ENCODE peak calls at places on chromosomes 2 and 18, in ten cellular contexts. V is stomach, B is NB4, E is HFF-Myc, F is heart left ventricle, G is GM23338, J is A549, M is astrocyte of the cerebellum, N is left lung, X is brain microvascular endothelial cell. S is an unnamed sample.

GRCh38 chr18:48186084-48186798 is 222.9 kb downstream of the ZBTB7C start:
- DNase-seq in V (no peak), B (peak), E (no peak), F (no peak), G (peak), J (no peak), M (no peak), N (no peak), X (no peak), S (no peak)

GRCh38 chr2:66432801-66433694 is 1.9 kb upstream of the MEIS1 start:
- DNase-seq in V (peak), B (no peak), E (peak), F (peak), G (peak), J (peak), M (peak), N (peak), X (peak), S (peak)

GRCh38 chr18:2104620-2105462 is 466.5 kb downstream of the METTL4 start:
- DNase-seq in V (peak), B (peak), E (peak), F (peak), G (peak), J (peak), M (no peak), N (peak), X (peak), S (no peak)

GRCh38 chr2:117855886-117856285 is 41.4 kb downstream of the DDX18 start:
- DNase-seq in V (no peak), B (no peak), E (no peak), F (no peak), G (no peak), J (peak), M (no peak), N (no peak), X (no peak), S (no peak)

GRCh38 chr18:33735428-33735827 is 157.4 kb downstream of the ASXL3 start:
- DNase-seq in V (no peak), B (no peak), E (no peak), F (no peak), G (peak), J (no peak), M (no peak), N (no peak), X (no peak), S (no peak)

GRCh38 chr2:239167011-239167673 is 233.7 kb downstream of the HDAC4 start:
- DNase-seq in V (no peak), B (no peak), E (no peak), F (no peak), G (no peak), J (no peak), M (no peak), N (peak), X (no peak), S (no peak)

GRCh38 chr2:138979131-138979530 is 198.9 kb upstream of the NXPH2 start:
- DNase-seq in V (no peak), B (no peak), E (no peak), F (no peak), G (no peak), J (no peak), M (no peak), N (no peak), X (no peak), S (no peak)

GRCh38 chr2:170819941-170820646 is 3.4 kb downstream of the GAD1 start:
- DNase-seq in V (no peak), B (no peak), E (no peak), F (no peak), G (peak), J (no peak), M (no peak), N (no peak), X (no peak), S (no peak)

GRCh38 chr2:206824993-206825392 is 59.6 kb downstream of the FASTKD2 start:
- DNase-seq in V (no peak), B (peak), E (no peak), F (no peak), G (no peak), J (no peak), M (no peak), N (no peak), X (no peak), S (no peak)

GRCh38 chr2:8674420-8675009 is 7.3 kb upstream of the ID2 start:
- DNase-seq in V (no peak), B (no peak), E (no peak), F (no peak), G (no peak), J (no peak), M (no peak), N (no peak), X (no peak), S (no peak)

GRCh38 chr2:163348843-163349395 is 386.9 kb downstream of the FIGN start:
- DNase-seq in V (no peak), B (peak), E (peak), F (peak), G (peak), J (peak), M (no peak), N (no peak), X (peak), S (peak)

GRCh38 chr18:48889981-48890735 is 60.6 kb downstream of the SMAD7 start:
- DNase-seq in V (no peak), B (no peak), E (no peak), F (no peak), G (no peak), J (no peak), M (no peak), N (peak), X (no peak), S (no peak)

GRCh38 chr2:239935789-239936758 is 89.1 kb downstream of the NDUFA10 start:
- DNase-seq in V (peak), B (peak), E (no peak), F (peak), G (no peak), J (no peak), M (no peak), N (peak), X (no peak), S (no peak)

GRCh38 chr18:80009661-80010550 is 21.5 kb upstream of the TXNL4A start:
- DNase-seq in V (peak), B (peak), E (peak), F (peak), G (no peak), J (peak), M (peak), N (no peak), X (peak), S (peak)

GRCh38 chr2:56012216-56012615 is 88.6 kb upstream of the EFEMP1 start:
- DNase-seq in V (no peak), B (no peak), E (no peak), F (no peak), G (no peak), J (no peak), M (no peak), N (no peak), X (no peak), S (no peak)

GRCh38 chr2:62150597-62151305 is 45.2 kb upstream of the B3GNT2 start:
- DNase-seq in V (no peak), B (no peak), E (no peak), F (no peak), G (peak), J (no peak), M (peak), N (no peak), X (no peak), S (no peak)

GRCh38 chr2:283996-284794 is 3.7 kb downstream of the ALKAL2 start:
- DNase-seq in V (no peak), B (no peak), E (no peak), F (no peak), G (peak), J (no peak), M (no peak), N (no peak), X (no peak), S (no peak)

GRCh38 chr18:62759704-62760402 is 44.5 kb downstream of the PHLPP1 start:
- DNase-seq in V (no peak), B (no peak), E (no peak), F (no peak), G (peak), J (no peak), M (no peak), N (no peak), X (peak), S (no peak)

GRCh38 chr2:29397743-29398142 is 282.5 kb downstream of the CLIP4 start:
- DNase-seq in V (no peak), B (no peak), E (no peak), F (no peak), G (no peak), J (no peak), M (no peak), N (no peak), X (no peak), S (no peak)

GRCh38 chr2:94923196-94923595 is 52.0 kb downstream of the TEKT4 start:
- DNase-seq in V (no peak), B (no peak), E (no peak), F (no peak), G (no peak), J (no peak), M (no peak), N (no peak), X (no peak), S (peak)

GRCh38 chr18:24878289-24878688 is 417.9 kb downstream of the HRH4 start:
- DNase-seq in V (no peak), B (peak), E (no peak), F (no peak), G (peak), J (peak), M (peak), N (no peak), X (peak), S (peak)

GRCh38 chr2:86441789-86442641 is 844 bp downstream of the KDM3A start:
- DNase-seq in V (peak), B (peak), E (no peak), F (peak), G (peak), J (peak), M (no peak), N (peak), X (peak), S (no peak)

GRCh38 chr2:164792316-164793127 is 49.1 kb downstream of the COBLL1 start:
- DNase-seq in V (no peak), B (no peak), E (no peak), F (no peak), G (no peak), J (peak), M (no peak), N (no peak), X (no peak), S (no peak)

GRCh38 chr2:227703280-227703732 is 14.5 kb downstream of the SLC19A3 start:
- DNase-seq in V (no peak), B (no peak), E (no peak), F (no peak), G (peak), J (peak), M (no peak), N (no peak), X (no peak), S (no peak)

GRCh38 chr2:239806276-239806675 is 218.9 kb downstream of the NDUFA10 start:
- DNase-seq in V (peak), B (no peak), E (no peak), F (no peak), G (no peak), J (no peak), M (no peak), N (no peak), X (no peak), S (no peak)

GRCh38 chr2:170928036-170928823 is 823 bp upstream of the GORASP2 start:
- DNase-seq in V (no peak), B (peak), E (no peak), F (peak), G (peak), J (peak), M (no peak), N (peak), X (no peak), S (no peak)

GRCh38 chr18:72160504-72161445 is 383.4 kb downstream of the CBLN2 start:
- DNase-seq in V (no peak), B (no peak), E (no peak), F (no peak), G (no peak), J (no peak), M (no peak), N (no peak), X (no peak), S (no peak)

GRCh38 chr2:102233132-102233884 is 46.5 kb downstream of the IL1RL2 start:
- DNase-seq in V (no peak), B (no peak), E (no peak), F (no peak), G (peak), J (no peak), M (no peak), N (no peak), X (no peak), S (no peak)

GRCh38 chr2:37439131-37439642 is 94.8 kb downstream of the QPCT start:
- DNase-seq in V (no peak), B (no peak), E (no peak), F (no peak), G (no peak), J (no peak), M (no peak), N (no peak), X (no peak), S (no peak)

GRCh38 chr18:23155537-23155936 is 20.3 kb downstream of the CABLES1 start:
- DNase-seq in V (no peak), B (no peak), E (no peak), F (no peak), G (no peak), J (no peak), M (no peak), N (no peak), X (no peak), S (no peak)

GRCh38 chr18:79598046-79598884 is 81.3 kb upstream of the CTDP1 start:
- DNase-seq in V (no peak), B (no peak), E (no peak), F (peak), G (no peak), J (no peak), M (no peak), N (peak), X (no peak), S (no peak)

GRCh38 chr2:141639809-141640208 is 491.0 kb downstream of the LRP1B start:
- DNase-seq in V (no peak), B (no peak), E (no peak), F (no peak), G (no peak), J (no peak), M (no peak), N (no peak), X (no peak), S (no peak)

GRCh38 chr18:43159091-43159490 is 43.6 kb upstream of the RIT2 start:
- DNase-seq in V (no peak), B (no peak), E (no peak), F (no peak), G (no peak), J (no peak), M (peak), N (no peak), X (peak), S (no peak)

GRCh38 chr2:216633616-216634316 is 546 bp downstream of the IGFBP2 start:
- DNase-seq in V (peak), B (peak), E (no peak), F (no peak), G (peak), J (peak), M (no peak), N (no peak), X (no peak), S (no peak)

GRCh38 chr18:59249186-59249774 is 24.0 kb downstream of the RAX start:
- DNase-seq in V (no peak), B (peak), E (peak), F (no peak), G (peak), J (peak), M (peak), N (no peak), X (peak), S (peak)

GRCh38 chr2:88055049-88055435 is 541 bp downstream of the KRCC1 start:
- DNase-seq in V (no peak), B (no peak), E (no peak), F (no peak), G (peak), J (peak), M (no peak), N (no peak), X (peak), S (no peak)

GRCh38 chr2:46909771-46910419 is 5.7 kb downstream of the MCFD2 start:
- DNase-seq in V (peak), B (peak), E (no peak), F (no peak), G (no peak), J (peak), M (peak), N (no peak), X (peak), S (no peak)

DNA sequence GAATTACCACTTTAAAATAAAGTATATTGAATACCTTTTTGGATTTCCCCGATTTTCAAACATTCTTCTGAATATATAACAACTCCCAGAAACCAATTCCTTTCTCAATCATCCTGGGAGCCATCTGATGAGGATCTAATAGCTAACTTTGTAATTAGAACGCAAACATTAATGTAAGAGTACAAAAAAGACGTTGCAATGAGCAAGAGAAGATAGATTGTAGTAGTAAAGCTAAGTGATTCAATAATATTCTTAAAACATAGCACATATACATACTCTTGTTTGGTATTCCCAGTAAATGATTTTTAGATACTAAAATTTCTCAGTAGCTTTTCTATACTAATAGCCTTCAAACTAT is 1.1 kb downstream of the ABCA12 start:
- DNase-seq in V (no peak), B (no peak), E (no peak), F (no peak), G (no peak), J (no peak), M (no peak), N (no peak), X (no peak), S (no peak)
- H3K4me3 ChIP-seq in V (no peak), B (no peak), E (no peak), F (no peak), G (no peak), J (peak), M (no peak), N (no peak), X (no peak), S (no peak)

DNA sequence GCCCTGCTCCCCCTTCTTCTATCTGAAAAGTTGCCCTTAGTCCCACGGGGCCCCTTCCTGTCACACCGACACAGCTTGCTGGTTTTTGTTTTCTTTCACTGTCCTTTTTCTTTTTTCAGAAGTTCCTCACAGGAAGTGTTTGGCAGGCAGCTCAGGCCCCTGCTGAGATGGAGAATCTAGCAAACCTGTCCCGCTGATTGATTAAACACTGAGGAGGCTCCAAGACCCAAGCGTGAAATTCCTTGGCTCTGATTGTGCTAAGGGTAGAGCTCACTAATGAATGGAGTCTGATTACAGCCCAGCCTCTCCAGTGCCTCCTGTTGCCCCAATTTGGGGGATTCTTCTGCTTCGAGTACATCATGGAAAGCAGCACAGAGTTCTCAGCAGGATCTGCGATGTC is 365.9 kb upstream of the MEX3C start:
- DNase-seq in V (no peak), B (no peak), E (no peak), F (no peak), G (no peak), J (no peak), M (peak), N (no peak), X (no peak), S (no peak)
- TF ChIP-seq CTCF in V (no peak), B (no peak), E (no peak), F (no peak), G (no peak), J (no peak), M (peak), N (no peak), X (no peak), S (no peak)

GRCh38 chr2:173252581-173252980 is 102.1 kb upstream of the CDCA7 start:
- DNase-seq in V (no peak), B (no peak), E (no peak), F (no peak), G (peak), J (no peak), M (no peak), N (no peak), X (no peak), S (no peak)
- H3K4me3 ChIP-seq in V (no peak), B (no peak), E (no peak), F (no peak), G (no peak), J (no peak), M (no peak), N (no peak), X (no peak), S (no peak)

GRCh38 chr2:127701651-127702394 is 526 bp downstream of the SFT2D3 start:
- DNase-seq in V (peak), B (peak), E (peak), F (peak), G (peak), J (peak), M (no peak), N (peak), X (peak), S (no peak)

GRCh38 chr2:127701193-127701650 is at the start of gene SFT2D3:
- DNase-seq in V (peak), B (peak), E (peak), F (peak), G (peak), J (peak), M (peak), N (peak), X (peak), S (peak)

GRCh38 chr2:127704641-127705243 is 3.4 kb downstream of the SFT2D3 start:
- DNase-seq in V (no peak), B (no peak), E (no peak), F (no peak), G (no peak), J (no peak), M (no peak), N (no peak), X (no peak), S (no peak)

GRCh38 chr2:127702395-127703009 is 1.2 kb downstream of the SFT2D3 start:
- DNase-seq in V (no peak), B (no peak), E (no peak), F (no peak), G (no peak), J (no peak), M (no peak), N (no peak), X (no peak), S (no peak)

GRCh38 chr2:127703282-127703681 is 2.0 kb downstream of the SFT2D3 start:
- DNase-seq in V (no peak), B (peak), E (no peak), F (no peak), G (no peak), J (no peak), M (no peak), N (no peak), X (no peak), S (no peak)
- TF ChIP-seq CTCF in V (no peak), B (no peak), E (no peak), F (no peak), G (no peak), J (no peak), M (no peak), N (no peak), X (no peak), S (no peak)

GRCh38 chr2:199958014-199958413 is 2.6 kb downstream of the MAIP1 start:
- DNase-seq in V (no peak), B (no peak), E (no peak), F (no peak), G (no peak), J (no peak), M (no peak), N (no peak), X (no peak), S (no peak)
- H3K4me3 ChIP-seq in V (no peak), B (peak), E (no peak), F (no peak), G (peak), J (no peak), M (no peak), N (no peak), X (no peak), S (no peak)